ENCODE peak calls at places on chromosome 17, in ten cellular contexts. O is GM19239, E is Peyer's patch, C is cardiac fibroblast, P is NCI-H2081 treated with DMSO at 0.1 percent for 48 hours, Y is brain microvascular endothelial cell, A is AG09309, M is HuH-7, I is Calu3, N is ascending aorta. H is an unnamed sample.

GRCh38 chr17:36147601-36148000 is 28.8 kb downstream of the TBC1D3B start:
- DNase-seq in A (no peak), N (no peak), M (no peak), P (no peak), Y (no peak), I (no peak), E (no peak), C (no peak), O (no peak), H (no peak)

GRCh38 chr17:42337442-42337841 is 49.1 kb downstream of the STAT5A start:
- DNase-seq in C (no peak), O (no peak), P (no peak), I (no peak), E (peak), Y (peak), N (no peak), M (no peak), A (peak), H (no peak)

GRCh38 chr17:75517277-75517865 is 1.0 kb downstream of the TSEN54 start:
- DNase-seq in C (no peak), N (no peak), P (no peak), Y (no peak), A (no peak), E (peak), O (no peak), M (peak), I (peak), H (peak)

GRCh38 chr17:62179525-62180161 is 114.6 kb upstream of the MED13 start:
- DNase-seq in N (no peak), Y (peak), C (peak), O (no peak), E (peak), I (peak), A (peak), P (no peak), M (peak), H (peak)

GRCh38 chr17:42458497-42459255 is at the start of gene ATP6V0A1:
- DNase-seq in N (peak), A (no peak), Y (peak), E (peak), C (peak), P (peak), I (peak), M (peak), O (peak), H (peak)

GRCh38 chr17:67994827-67995567 is 1.3 kb downstream of the C17orf58 start:
- DNase-seq in E (no peak), N (peak), P (no peak), O (no peak), Y (peak), I (no peak), A (no peak), M (peak), C (peak), H (no peak)

GRCh38 chr17:7097940-7098339 is 16.7 kb downstream of the ASGR2 start:
- DNase-seq in M (no peak), Y (no peak), N (no peak), C (no peak), A (peak), P (no peak), E (no peak), O (no peak), I (no peak), H (no peak)

GRCh38 chr17:4004517-4005295 is 40.5 kb upstream of the ATP2A3 start:
- DNase-seq in E (peak), C (peak), A (no peak), O (peak), I (peak), N (peak), M (peak), P (no peak), Y (no peak), H (peak)

GRCh38 chr17:44044092-44044491 is 22.4 kb downstream of the LSM12 start:
- DNase-seq in E (no peak), I (no peak), A (no peak), C (peak), M (no peak), Y (peak), P (no peak), O (no peak), N (no peak), H (no peak)

GRCh38 chr17:57092171-57092570 is 7.1 kb downstream of the AKAP1 start:
- DNase-seq in M (no peak), C (peak), P (no peak), E (no peak), Y (peak), N (peak), A (no peak), I (no peak), O (no peak), H (no peak)

GRCh38 chr17:27834571-27834970 is 34.2 kb upstream of the NOS2 start:
- DNase-seq in N (no peak), A (no peak), O (no peak), P (no peak), M (no peak), Y (no peak), I (no peak), C (no peak), E (no peak), H (no peak)

GRCh38 chr17:60554377-60554788 is 28.3 kb upstream of the APPBP2 start:
- DNase-seq in M (no peak), N (no peak), P (no peak), A (peak), Y (peak), C (peak), E (no peak), O (no peak), I (peak), H (no peak)

GRCh38 chr17:1431631-1432104 is 24.4 kb downstream of the CRK start:
- DNase-seq in M (no peak), Y (no peak), E (no peak), C (no peak), P (no peak), A (no peak), N (no peak), I (no peak), O (no peak), H (no peak)

GRCh38 chr17:67018429-67019125 is 25.8 kb upstream of the CACNG1 start:
- DNase-seq in N (no peak), I (no peak), M (no peak), Y (no peak), C (no peak), E (no peak), O (no peak), A (no peak), P (no peak), H (no peak)

GRCh38 chr17:28008526-28008925 is 34.0 kb upstream of the NLK start:
- DNase-seq in M (peak), I (peak), O (no peak), C (peak), A (no peak), E (peak), P (no peak), N (no peak), Y (peak), H (peak)

GRCh38 chr17:35890774-35891155 is 10.6 kb upstream of the CCL5 start:
- DNase-seq in O (no peak), Y (no peak), N (peak), I (no peak), C (no peak), E (peak), M (no peak), A (no peak), P (no peak), H (no peak)

H was measured in Caco-2.